ENCODE peak calls at places on chromosomes 7 and 10, in ten cellular contexts. H, X, F, K, W, Y, A, U, L and J are unnamed samples.
A peak's percentile ranks its signal among the peaks of the same experiment; 100 is the strongest.

GRCh38 chr10:49834201-49834600 is 72.1 kb upstream of the OGDHL start:
- DNase-seq in H (no peak), X (no peak), F (no peak), K (no peak), W (no peak), Y (no peak), A (no peak), U (no peak), L (no peak), J (no peak)

GRCh38 chr10:28939352-28940157 is 262.2 kb downstream of the BAMBI start:
- DNase-seq in H (no peak), X (no peak), F (no peak), K (no peak), W (no peak), Y (peak; percentile 71), A (peak; percentile 89), U (peak; percentile 28), L (no peak), J (peak; percentile 83)

GRCh38 chr10:59904431-59905065 is 1.8 kb downstream of the CCDC6 start:
- DNase-seq in H (no peak), X (no peak), F (no peak), K (no peak), W (no peak), Y (no peak), A (no peak), U (no peak), L (no peak), J (no peak)

GRCh38 chr10:91634898-91635297 is 2.0 kb upstream of the PPP1R3C start:
- DNase-seq in H (no peak), X (no peak), F (no peak), K (no peak), W (no peak), Y (no peak), A (no peak), U (no peak), L (no peak), J (no peak)

GRCh38 chr7:36749282-36749960 is 25.1 kb upstream of the AOAH start:
- DNase-seq in H (no peak), X (peak; percentile 80), F (no peak), K (no peak), W (no peak), Y (no peak), A (no peak), U (no peak), L (no peak), J (no peak)

GRCh38 chr10:109474817-109475216 is 448.5 kb downstream of the XPNPEP1 start:
- DNase-seq in H (no peak), X (no peak), F (no peak), K (no peak), W (no peak), Y (no peak), A (no peak), U (no peak), L (no peak), J (no peak)

GRCh38 chr7:10704653-10705052 is 269.0 kb upstream of the PHF14 start:
- DNase-seq in H (no peak), X (no peak), F (no peak), K (no peak), W (no peak), Y (no peak), A (no peak), U (no peak), L (no peak), J (no peak)

GRCh38 chr7:44081266-44081748 is 1.0 kb downstream of the POLM start:
- DNase-seq in H (no peak), X (no peak), F (no peak), K (peak; percentile 60), W (no peak), Y (no peak), A (no peak), U (no peak), L (no peak), J (no peak)

GRCh38 chr7:5218564-5219360 is 28.7 kb downstream of the WIPI2 start:
- DNase-seq in H (no peak), X (no peak), F (no peak), K (no peak), W (no peak), Y (peak; percentile 18), A (no peak), U (no peak), L (peak; percentile 87), J (no peak)

GRCh38 chr7:48703446-48703845 is 220.9 kb upstream of the CDC14C start:
- DNase-seq in H (no peak), X (no peak), F (no peak), K (no peak), W (no peak), Y (no peak), A (no peak), U (no peak), L (no peak), J (no peak)

GRCh38 chr10:73889014-73889413 is 14.7 kb upstream of the CAMK2G start:
- DNase-seq in H (no peak), X (peak; percentile 100), F (no peak), K (no peak), W (peak; percentile 81), Y (peak; percentile 54), A (peak; percentile 95), U (peak; percentile 71), L (no peak), J (no peak)

GRCh38 chr10:49689882-49690510 is 10.5 kb downstream of the C10orf53 start:
- DNase-seq in H (no peak), X (no peak), F (no peak), K (no peak), W (no peak), Y (no peak), A (no peak), U (no peak), L (no peak), J (no peak)

GRCh38 chr7:51340029-51340838 is 23.6 kb upstream of the COBL start:
- DNase-seq in H (no peak), X (peak; percentile 29), F (no peak), K (no peak), W (no peak), Y (no peak), A (no peak), U (no peak), L (no peak), J (no peak)

GRCh38 chr7:150988230-150989226 is 2.3 kb upstream of the NOS3 start:
- DNase-seq in H (no peak), X (no peak), F (peak; percentile 67), K (peak; percentile 71), W (peak; percentile 95), Y (peak; percentile 86), A (peak; percentile 31), U (peak; percentile 41), L (peak; percentile 45), J (peak; percentile 94)

GRCh38 chr10:98208925-98209324 is 59.1 kb downstream of the LOXL4 start:
- DNase-seq in H (no peak), X (no peak), F (no peak), K (no peak), W (no peak), Y (no peak), A (no peak), U (no peak), L (no peak), J (no peak)

GRCh38 chr10:22321156-22321711 is 335 bp downstream of the BMI1 start:
- DNase-seq in H (peak; percentile 63), X (peak; percentile 67), F (no peak), K (peak; percentile 74), W (no peak), Y (peak; percentile 72), A (peak; percentile 73), U (no peak), L (peak; percentile 73), J (no peak)

GRCh38 chr7:22371878-22372277 is 14.9 kb upstream of the RAPGEF5 start:
- DNase-seq in H (no peak), X (no peak), F (no peak), K (no peak), W (no peak), Y (no peak), A (no peak), U (no peak), L (no peak), J (no peak)

GRCh38 chr7:112930787-112931186 is 140.6 kb upstream of the TMEM168 start:
- DNase-seq in H (peak; percentile 38), X (peak; percentile 39), F (no peak), K (no peak), W (no peak), Y (no peak), A (peak; percentile 71), U (no peak), L (no peak), J (peak; percentile 27)

GRCh38 chr7:2528481-2529095 is 9.0 kb downstream of the LFNG start:
- DNase-seq in H (no peak), X (no peak), F (no peak), K (no peak), W (no peak), Y (peak; percentile 22), A (no peak), U (no peak), L (no peak), J (no peak)